ENCODE peak calls at places on chromosomes 1 and 21, in four cellular contexts. L, J, M and E are unnamed samples.

GRCh38 chr1:245245021-245245667 is 90.4 kb downstream of the KIF26B start:
- DNase-seq in M (no peak), J (no peak), L (no peak), E (peak; percentile 47)

GRCh38 chr1:43232482-43232881 is 37.3 kb upstream of the TMEM125 start:
- DNase-seq in M (no peak), L (peak; percentile 11), J (no peak), E (no peak)

GRCh38 chr1:113394043-113394862 is 3.9 kb downstream of the MAGI3 start:
- DNase-seq in J (no peak), L (no peak), M (no peak), E (no peak)

GRCh38 chr1:150622219-150622975 is 7.0 kb downstream of the ENSA start:
- DNase-seq in M (no peak), L (no peak), J (peak; percentile 72), E (peak; percentile 82)

GRCh38 chr1:52970149-52970548 is 43.1 kb downstream of the SCP2 start:
- DNase-seq in M (no peak), J (no peak), L (no peak), E (no peak)

GRCh38 chr1:47569681-47570470 is 132.0 kb downstream of the FOXD2 start:
- DNase-seq in J (peak; percentile 89), M (no peak), L (no peak), E (peak; percentile 65)

GRCh38 chr1:213332491-213332890 is 281.4 kb downstream of the RPS6KC1 start:
- DNase-seq in M (no peak), L (no peak), J (no peak), E (no peak)

GRCh38 chr1:198880818-198881597 is 242.2 kb downstream of the PTPRC start:
- DNase-seq in L (no peak), M (no peak), J (no peak), E (no peak)

GRCh38 chr1:56551691-56552090 is 27.7 kb downstream of the PLPP3 start:
- DNase-seq in L (no peak), M (no peak), J (no peak), E (no peak)

GRCh38 chr1:213983589-213984386 is 4.0 kb upstream of the PROX1 start:
- DNase-seq in J (no peak), L (no peak), M (no peak), E (peak; percentile 45)

GRCh38 chr1:219323426-219323825 is 149.7 kb downstream of the LYPLAL1 start:
- DNase-seq in J (no peak), L (no peak), M (no peak), E (no peak)

GRCh38 chr1:207797229-207797973 is 45.5 kb downstream of the CD46 start:
- DNase-seq in J (peak; percentile 94), M (peak; percentile 39), L (peak; percentile 82), E (peak; percentile 77)

GRCh38 chr1:192784395-192784794 is 24.4 kb upstream of the RGS2 start:
- DNase-seq in J (no peak), L (no peak), M (no peak), E (no peak)

GRCh38 chr1:170261669-170262068 is 115.9 kb downstream of the NTMT2 start:
- DNase-seq in L (no peak), M (no peak), J (no peak), E (no peak)

GRCh38 chr1:25990702-25991395 is 7.0 kb downstream of the PAFAH2 start:
- DNase-seq in L (peak; percentile 79), J (no peak), M (peak; percentile 60), E (no peak)

GRCh38 chr1:78045600-78045849 is 241 bp upstream of the GIPC2 start:
- DNase-seq in J (no peak), M (no peak), L (no peak), E (no peak)

GRCh38 chr1:183077107-183077506 is 53.9 kb downstream of the LAMC1 start:
- DNase-seq in L (no peak), M (no peak), J (no peak), E (no peak)

GRCh38 chr1:174358786-174359453 is 88.8 kb upstream of the GPR52 start:
- DNase-seq in J (no peak), L (no peak), M (no peak), E (no peak)

GRCh38 chr1:202084791-202085681 is 37.7 kb upstream of the GPR37L1 start:
- DNase-seq in J (no peak), L (no peak), M (no peak), E (no peak)

GRCh38 chr1:104868794-104869193 is 1119.1 kb downstream of the AMY1C start:
- DNase-seq in M (no peak), J (no peak), L (no peak), E (no peak)

GRCh38 chr1:192609110-192610079 is 26.6 kb upstream of the RGS13 start:
- DNase-seq in L (peak; percentile 58), M (peak; percentile 77), J (peak; percentile 83), E (peak; percentile 83)

GRCh38 chr1:41529621-41530395 is 45.3 kb upstream of the EDN2 start:
- DNase-seq in M (no peak), L (no peak), J (peak; percentile 27), E (peak; percentile 9)

GRCh38 chr1:109849670-109850069 is 61.0 kb upstream of the CSF1 start:
- DNase-seq in J (no peak), M (no peak), L (no peak), E (no peak)

GRCh38 chr1:17551755-17552234 is 12.3 kb downstream of the ARHGEF10L start:
- DNase-seq in M (no peak), L (no peak), J (peak; percentile 91), E (no peak)

GRCh38 chr1:10724052-10724494 is 72.4 kb downstream of the CASZ1 start:
- DNase-seq in M (no peak), J (peak; percentile 83), L (no peak), E (peak; percentile 75)

GRCh38 chr21:41836166-41837015 is 42.8 kb downstream of the PRDM15 start:
- DNase-seq in L (no peak), J (peak; percentile 52), M (no peak), E (no peak)

GRCh38 chr1:190477687-190478192 is at the start of gene BRINP3:
- DNase-seq in J (no peak), L (no peak), M (no peak), E (no peak)

GRCh38 chr1:56666112-56666608 is 21.0 kb downstream of the PRKAA2 start:
- DNase-seq in M (no peak), J (no peak), L (no peak), E (no peak)

GRCh38 chr21:42858957-42859890 is 20.1 kb downstream of the WDR4 start:
- DNase-seq in L (no peak), M (no peak), J (no peak), E (no peak)

GRCh38 chr1:177315270-177315669 is 144.5 kb downstream of the BRINP2 start:
- DNase-seq in M (no peak), L (no peak), J (no peak), E (no peak)

GRCh38 chr1:201019321-201019977 is 4.1 kb downstream of the KIF21B start:
- DNase-seq in J (peak; percentile 78), M (peak; percentile 87), L (peak; percentile 92), E (peak; percentile 91)

GRCh38 chr1:218439541-218440295 is 94.6 kb downstream of the TGFB2 start:
- DNase-seq in L (no peak), J (peak; percentile 63), M (no peak), E (no peak)

GRCh38 chr1:235011064-235011598 is 117.5 kb downstream of the TOMM20 start:
- DNase-seq in L (no peak), M (peak; percentile 31), J (peak; percentile 49), E (no peak)

GRCh38 chr1:171809834-171810233 is 28.4 kb downstream of the METTL13 start:
- DNase-seq in J (no peak), M (no peak), L (no peak), E (no peak)

GRCh38 chr21:35520302-35520701 is 471.2 kb upstream of the RUNX1 start:
- DNase-seq in M (no peak), J (no peak), L (no peak), E (no peak)

GRCh38 chr21:40011371-40011770 is 144.1 kb downstream of the PCP4 start:
- DNase-seq in J (no peak), L (no peak), M (no peak), E (no peak)

GRCh38 chr1:228408869-228409805 is 2.5 kb upstream of the TRIM11 start:
- DNase-seq in L (no peak), M (no peak), J (no peak), E (peak; percentile 55)

GRCh38 chr1:244852694-244853093 is 11.6 kb downstream of the HNRNPU start:
- DNase-seq in J (no peak), M (no peak), L (no peak), E (no peak)

DNA sequence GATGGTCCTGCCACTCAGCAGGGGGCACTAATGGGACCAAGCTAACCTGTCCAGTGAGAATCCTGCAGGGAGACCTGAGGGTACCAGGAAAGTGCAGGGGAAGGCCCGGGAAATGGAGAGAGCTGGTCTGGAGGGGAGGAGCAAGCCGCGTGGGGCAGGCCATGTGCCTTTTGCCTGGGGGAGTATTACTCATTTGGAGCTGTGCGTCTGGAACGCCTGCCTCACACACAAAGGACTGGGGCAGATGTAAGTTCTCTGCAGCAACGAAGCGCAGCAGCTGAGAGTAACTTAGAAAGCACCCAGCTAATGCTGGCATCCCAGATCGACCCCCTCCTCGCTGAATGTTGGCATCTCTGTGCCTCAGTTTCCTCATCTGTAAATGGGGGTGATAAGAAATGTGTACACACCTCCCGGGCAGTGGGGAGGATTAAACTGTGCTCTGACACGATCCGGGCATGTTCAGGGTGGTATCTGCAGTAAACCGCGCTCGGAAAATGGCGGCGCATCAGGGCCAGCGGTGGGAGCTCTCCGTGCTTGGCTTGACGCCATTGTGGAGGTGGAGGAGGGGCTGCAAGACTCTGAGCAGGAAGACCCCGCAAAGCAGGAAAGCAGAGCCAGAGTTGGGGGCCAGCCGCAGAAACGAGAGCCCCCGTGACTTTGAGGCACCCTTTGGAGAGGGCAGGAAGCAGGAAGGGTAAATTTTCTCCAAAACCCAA is 212.5 kb downstream of the NPHP4 start:
- DNase-seq in M (no peak), L (no peak), J (no peak), E (no peak)
- H3K9me3 ChIP-seq in M (no peaks in the 10 kb centered on the region), L (no peaks in the 10 kb centered on the region), J (no peaks in the 10 kb centered on the region), E (peaks cover 2% of the 10 kb centered on the region)

GRCh38 chr1:38446936-38447335 is 400.3 kb upstream of the POU3F1 start:
- DNase-seq in M (no peak), J (no peak), L (no peak), E (no peak)
- H3K27ac ChIP-seq in M (no peak overlapping the region), J (no peak overlapping the region), L (no peak overlapping the region), E (no peak overlapping the region)

GRCh38 chr1:154433161-154433681 is 28.1 kb downstream of the IL6R start:
- DNase-seq in L (no peak), J (no peak), M (no peak), E (no peak)
- H3K4me1 ChIP-seq in L (peaks cover 18% of the 10 kb centered on the region), J (no peaks in the 10 kb centered on the region), M (peaks cover 21% of the 10 kb centered on the region), E (peaks cover 68% of the 10 kb centered on the region)

DNA sequence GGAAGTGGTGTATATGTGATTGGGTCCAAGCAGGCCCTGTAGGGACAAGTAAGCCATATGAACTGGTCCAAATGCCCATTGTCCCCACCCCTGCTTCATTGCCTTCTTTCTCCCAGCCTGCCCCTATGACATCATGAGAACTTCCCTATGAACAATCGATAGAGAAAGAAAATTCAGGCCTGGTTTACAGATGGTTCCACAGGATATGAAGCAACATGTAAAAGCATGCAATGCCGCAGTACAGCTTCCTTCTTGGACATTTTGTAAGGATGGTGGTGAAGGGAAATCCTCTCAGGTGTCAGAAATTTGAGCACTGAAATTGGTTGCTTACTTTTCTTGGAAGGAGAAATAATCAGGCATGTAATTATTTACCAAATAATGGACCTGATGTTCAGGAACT is 581.7 kb downstream of the MRPL39 start:
- DNase-seq in M (no peak), L (no peak), J (no peak), E (no peak)
- H3K9me3 ChIP-seq in M (no peaks in the 10 kb centered on the region), L (no peaks in the 10 kb centered on the region), J (no peaks in the 10 kb centered on the region), E (no peaks in the 10 kb centered on the region)